ENCODE peak calls at places on chromosomes 4 and X, in six cellular contexts. One of them, this sample, is unnamed. For H3K9me3, the result is how much of the 10 kb centered on the place peaks cover.

GRCh38 chr4:2936773-2937145 is 26.4 kb downstream of the NOP14 start:
- DNase-seq in Caco-2: no peak
- DNase-seq in left lung: peak
- DNase-seq in cardiac muscle cell: no peak
- DNase-seq in OCI-LY7: peak
- DNase-seq in AG04450: no peak
- DNase-seq in this sample: peak

GRCh38 chr4:30763337-30763736 is 43.2 kb downstream of the PCDH7 start:
- DNase-seq in Caco-2: no peak
- DNase-seq in left lung: no peak
- DNase-seq in cardiac muscle cell: no peak
- DNase-seq in OCI-LY7: no peak
- DNase-seq in AG04450: peak
- DNase-seq in this sample: no peak

GRCh38 chr4:4333265-4333706 is 43.2 kb downstream of the ZBTB49 start:
- DNase-seq in Caco-2: no peak
- DNase-seq in left lung: peak
- DNase-seq in cardiac muscle cell: no peak
- DNase-seq in OCI-LY7: no peak
- DNase-seq in AG04450: peak
- DNase-seq in this sample: peak

GRCh38 chr4:22552802-22553201 is 36.9 kb upstream of the ADGRA3 start:
- DNase-seq in Caco-2: no peak
- DNase-seq in left lung: no peak
- DNase-seq in cardiac muscle cell: no peak
- DNase-seq in OCI-LY7: no peak
- DNase-seq in AG04450: no peak
- DNase-seq in this sample: no peak

GRCh38 chr4:108378164-108378563 is 209.4 kb upstream of the LEF1 start:
- DNase-seq in Caco-2: no peak
- DNase-seq in left lung: no peak
- DNase-seq in cardiac muscle cell: no peak
- DNase-seq in OCI-LY7: no peak
- DNase-seq in AG04450: no peak
- DNase-seq in this sample: no peak

GRCh38 chrX:77740376-77740905 is 45.6 kb downstream of the ATRX start:
- DNase-seq in Caco-2: no peak
- DNase-seq in left lung: no peak
- DNase-seq in cardiac muscle cell: no peak
- DNase-seq in OCI-LY7: peak
- DNase-seq in AG04450: no peak
- DNase-seq in this sample: no peak

GRCh38 chr4:89674876-89675459 is 162.0 kb downstream of the SNCA start:
- DNase-seq in Caco-2: peak
- DNase-seq in left lung: no peak
- DNase-seq in cardiac muscle cell: no peak
- DNase-seq in OCI-LY7: no peak
- DNase-seq in AG04450: no peak
- DNase-seq in this sample: no peak

GRCh38 chr4:182808673-182809416 is 108.3 kb downstream of the DCTD start:
- DNase-seq in Caco-2: no peak
- DNase-seq in left lung: no peak
- DNase-seq in cardiac muscle cell: no peak
- DNase-seq in OCI-LY7: no peak
- DNase-seq in AG04450: no peak
- DNase-seq in this sample: peak

GRCh38 chr4:98496446-98496845 is 162.0 kb downstream of the TSPAN5 start:
- DNase-seq in Caco-2: no peak
- DNase-seq in left lung: no peak
- DNase-seq in cardiac muscle cell: no peak
- DNase-seq in OCI-LY7: no peak
- DNase-seq in AG04450: no peak
- DNase-seq in this sample: no peak

GRCh38 chrX:118847676-118848075 is 24.1 kb downstream of the ZCCHC12 start:
- DNase-seq in Caco-2: no peak
- DNase-seq in left lung: no peak
- DNase-seq in cardiac muscle cell: peak
- DNase-seq in OCI-LY7: peak
- DNase-seq in AG04450: no peak
- DNase-seq in this sample: no peak

GRCh38 chr4:3516061-3516835 is 16.0 kb downstream of the LRPAP1 start:
- DNase-seq in Caco-2: no peak
- DNase-seq in left lung: no peak
- DNase-seq in cardiac muscle cell: no peak
- DNase-seq in OCI-LY7: no peak
- DNase-seq in AG04450: no peak
- DNase-seq in this sample: no peak

GRCh38 chr4:5971077-5971447 is 47.2 kb downstream of the C4orf50 start:
- DNase-seq in Caco-2: no peak
- DNase-seq in left lung: no peak
- DNase-seq in cardiac muscle cell: no peak
- DNase-seq in OCI-LY7: no peak
- DNase-seq in AG04450: no peak
- DNase-seq in this sample: no peak

GRCh38 chr4:168736831-168737230 is 240.0 kb downstream of the PALLD start:
- DNase-seq in Caco-2: no peak
- DNase-seq in left lung: no peak
- DNase-seq in cardiac muscle cell: no peak
- DNase-seq in OCI-LY7: no peak
- DNase-seq in AG04450: no peak
- DNase-seq in this sample: no peak

GRCh38 chr4:55864577-55865223 is 11.3 kb downstream of the EXOC1 start:
- DNase-seq in Caco-2: no peak
- DNase-seq in left lung: no peak
- DNase-seq in cardiac muscle cell: no peak
- DNase-seq in OCI-LY7: no peak
- DNase-seq in AG04450: no peak
- DNase-seq in this sample: no peak

GRCh38 chr4:81875962-81876650 is 404.4 kb upstream of the RASGEF1B start:
- DNase-seq in Caco-2: no peak
- DNase-seq in left lung: no peak
- DNase-seq in cardiac muscle cell: no peak
- DNase-seq in OCI-LY7: no peak
- DNase-seq in AG04450: no peak
- DNase-seq in this sample: no peak

GRCh38 chr4:86652332-86652932 is 58.3 kb downstream of the PTPN13 start:
- DNase-seq in Caco-2: no peak
- DNase-seq in left lung: no peak
- DNase-seq in cardiac muscle cell: no peak
- DNase-seq in OCI-LY7: no peak
- DNase-seq in AG04450: no peak
- DNase-seq in this sample: no peak
- H3K9me3 ChIP-seq in Caco-2: under half
- H3K9me3 ChIP-seq in left lung: half or more
- H3K9me3 ChIP-seq in cardiac muscle cell: under half
- H3K9me3 ChIP-seq in OCI-LY7: under half
- H3K9me3 ChIP-seq in AG04450: under half
- H3K9me3 ChIP-seq in this sample: under half

DNA sequence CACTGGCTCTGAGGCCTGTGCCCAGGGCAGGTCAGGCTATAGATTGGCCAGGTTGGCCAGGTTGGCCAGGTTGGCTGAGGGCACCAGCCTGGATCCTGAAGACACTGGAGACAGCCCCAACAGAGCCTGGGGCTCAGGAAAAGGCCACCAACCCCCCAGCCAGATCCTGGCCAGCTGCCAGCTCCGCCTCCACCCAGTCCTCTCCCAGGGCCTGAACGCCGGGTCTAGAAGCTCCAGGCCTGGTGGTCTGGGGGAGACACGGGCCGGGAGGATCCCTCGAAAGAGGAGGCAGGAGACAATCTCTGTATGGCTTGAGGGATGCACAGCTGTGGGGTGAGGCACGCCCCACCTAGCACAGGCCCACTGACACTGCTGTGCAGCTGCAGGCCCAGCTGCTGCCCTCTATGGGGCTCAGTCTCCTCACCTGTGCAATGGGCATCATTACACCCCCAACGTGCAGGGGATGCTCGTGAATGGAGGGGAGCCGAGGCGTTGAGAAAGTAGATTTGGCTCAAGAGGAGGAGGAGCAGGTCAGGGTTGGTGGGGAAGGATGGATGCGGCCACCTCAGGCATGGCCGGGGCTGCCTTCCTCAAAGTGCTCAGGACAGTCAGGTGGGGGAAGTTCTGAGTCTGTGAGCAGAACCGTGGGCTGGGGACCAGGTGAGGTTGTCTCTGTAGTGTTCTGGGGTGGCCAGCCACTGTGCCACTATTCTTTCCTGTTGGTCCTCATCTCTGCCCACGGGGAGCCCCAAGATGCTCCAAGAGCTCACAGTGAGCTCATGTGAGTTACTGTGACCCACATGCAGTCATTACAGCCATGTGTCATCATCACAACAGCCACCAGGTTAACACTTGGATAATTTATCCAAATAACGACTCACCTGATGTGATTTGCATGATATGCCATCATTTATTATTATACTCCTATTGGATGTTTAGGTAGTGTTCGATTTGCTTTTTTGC is 10.8 kb upstream of the GAGE10 start:
- DNase-seq in Caco-2: no peak
- DNase-seq in left lung: no peak
- DNase-seq in cardiac muscle cell: no peak
- DNase-seq in OCI-LY7: no peak
- DNase-seq in AG04450: no peak
- DNase-seq in this sample: no peak
- H3K4me3 ChIP-seq in Caco-2: no peak
- H3K4me3 ChIP-seq in left lung: no peak
- H3K4me3 ChIP-seq in cardiac muscle cell: no peak
- H3K4me3 ChIP-seq in OCI-LY7: no peak
- H3K4me3 ChIP-seq in AG04450: no peak
- H3K4me3 ChIP-seq in this sample: no peak

GRCh38 chr4:64781737-64782326 is 372.6 kb upstream of the TECRL start:
- DNase-seq in Caco-2: no peak
- DNase-seq in left lung: no peak
- DNase-seq in cardiac muscle cell: peak
- DNase-seq in OCI-LY7: peak
- DNase-seq in AG04450: no peak
- DNase-seq in this sample: no peak
- H3K9me3 ChIP-seq in Caco-2: under half
- H3K9me3 ChIP-seq in left lung: under half
- H3K9me3 ChIP-seq in cardiac muscle cell: under half
- H3K9me3 ChIP-seq in OCI-LY7: under half
- H3K9me3 ChIP-seq in AG04450: under half
- H3K9me3 ChIP-seq in this sample: under half

GRCh38 chrX:56782791-56783449 is 53.9 kb downstream of the NBDY start:
- DNase-seq in Caco-2: no peak
- DNase-seq in left lung: no peak
- DNase-seq in cardiac muscle cell: no peak
- DNase-seq in OCI-LY7: no peak
- DNase-seq in AG04450: no peak
- DNase-seq in this sample: no peak
- H3K4me3 ChIP-seq in Caco-2: no peak
- H3K4me3 ChIP-seq in left lung: no peak
- H3K4me3 ChIP-seq in cardiac muscle cell: no peak
- H3K4me3 ChIP-seq in OCI-LY7: no peak
- H3K4me3 ChIP-seq in AG04450: no peak
- H3K4me3 ChIP-seq in this sample: no peak

GRCh38 chr4:373062-373839 is 35.6 kb downstream of the ZNF141 start:
- DNase-seq in Caco-2: no peak
- DNase-seq in left lung: no peak
- DNase-seq in cardiac muscle cell: no peak
- DNase-seq in OCI-LY7: no peak
- DNase-seq in AG04450: no peak
- DNase-seq in this sample: no peak
- H3K9me3 ChIP-seq in Caco-2: half or more
- H3K9me3 ChIP-seq in left lung: half or more
- H3K9me3 ChIP-seq in cardiac muscle cell: under half
- H3K9me3 ChIP-seq in OCI-LY7: half or more
- H3K9me3 ChIP-seq in AG04450: under half
- H3K9me3 ChIP-seq in this sample: under half

DNA sequence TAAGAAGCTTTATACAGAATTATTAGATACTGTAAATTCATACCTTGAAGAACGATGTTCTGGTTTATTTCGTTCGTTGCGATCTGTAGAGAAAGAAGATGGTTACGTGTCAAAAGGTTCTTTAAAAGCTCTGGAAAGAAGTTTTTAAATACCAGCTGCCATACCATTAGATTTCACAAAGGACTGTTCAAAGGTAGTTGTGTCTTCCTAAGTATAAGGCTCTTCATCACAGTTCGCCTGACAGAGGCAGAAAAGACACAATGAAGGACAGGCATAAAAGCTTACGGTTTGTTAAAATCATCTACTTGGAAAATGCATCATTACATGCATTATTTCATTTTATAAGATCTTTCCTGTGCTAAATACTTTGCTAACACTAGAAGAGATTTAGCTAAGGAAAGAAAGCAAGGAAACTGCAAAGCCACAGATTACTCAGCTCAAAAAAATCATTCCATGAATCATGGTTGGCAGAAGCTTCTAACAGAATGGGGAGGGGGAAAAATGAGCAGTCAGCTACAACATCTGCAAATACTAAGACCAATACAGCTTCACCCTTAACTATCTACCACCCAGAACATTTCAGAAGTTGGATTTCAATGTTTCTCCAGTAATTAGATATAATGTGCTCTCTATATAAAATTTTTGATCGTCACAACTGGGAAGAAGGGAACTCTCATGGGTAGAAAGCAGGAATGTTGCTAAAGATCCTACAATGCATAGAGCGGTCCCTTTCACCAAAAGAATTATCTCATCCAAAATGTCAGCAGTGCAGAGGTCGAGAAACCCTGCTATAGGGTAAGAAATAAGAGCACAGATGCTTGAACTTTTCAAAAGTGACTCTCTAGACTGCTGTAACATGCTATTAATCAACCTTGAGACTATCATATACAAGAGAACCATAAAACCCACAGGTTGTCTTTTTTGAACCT is 50.7 kb upstream of the PRSS48 start:
- DNase-seq in Caco-2: no peak
- DNase-seq in left lung: no peak
- DNase-seq in cardiac muscle cell: no peak
- DNase-seq in OCI-LY7: no peak
- DNase-seq in AG04450: peak
- DNase-seq in this sample: no peak
- H3K4me3 ChIP-seq in Caco-2: no peak
- H3K4me3 ChIP-seq in left lung: peak
- H3K4me3 ChIP-seq in cardiac muscle cell: no peak
- H3K4me3 ChIP-seq in OCI-LY7: no peak
- H3K4me3 ChIP-seq in AG04450: peak
- H3K4me3 ChIP-seq in this sample: peak

DNA sequence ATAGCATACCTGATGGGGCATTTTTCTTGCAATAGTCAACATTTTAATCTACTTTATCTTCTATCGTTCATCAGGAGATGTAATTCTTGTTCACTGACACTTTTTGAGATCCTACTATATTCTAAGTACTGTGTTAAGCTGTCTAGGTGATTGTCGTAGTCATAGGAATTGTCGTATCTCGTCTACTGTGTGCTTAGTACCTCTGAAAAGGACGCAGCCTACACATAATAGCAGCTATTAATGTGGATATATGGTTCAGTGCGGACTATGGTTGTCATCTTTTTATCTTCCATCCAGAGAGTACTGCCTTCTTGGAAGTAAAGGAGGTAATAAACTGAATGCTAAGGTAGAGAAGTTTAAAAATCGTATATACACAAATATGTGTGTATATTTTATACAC is 21.9 kb upstream of the CFAP299 start:
- DNase-seq in Caco-2: no peak
- DNase-seq in left lung: no peak
- DNase-seq in cardiac muscle cell: no peak
- DNase-seq in OCI-LY7: no peak
- DNase-seq in AG04450: no peak
- DNase-seq in this sample: no peak
- H3K9me3 ChIP-seq in Caco-2: under half
- H3K9me3 ChIP-seq in left lung: under half
- H3K9me3 ChIP-seq in cardiac muscle cell: under half
- H3K9me3 ChIP-seq in OCI-LY7: under half
- H3K9me3 ChIP-seq in AG04450: under half
- H3K9me3 ChIP-seq in this sample: under half

This sample was measured in MG63.